ENCODE peak calls at places on chromosome 14, in five cellular contexts. R is endothelial cell of umbilical vein, B is mucosa of descending colon, T is fibroblast of pulmonary artery, S is cardiac muscle cell. I is an unnamed sample.
A peak's percentile ranks its signal among the peaks of the same experiment; 100 is the strongest.

GRCh38 chr14:100676089-100676685 is 50.5 kb upstream of the DLK1 start:
- DNase-seq in R (no peak), B (peak; percentile 83), T (no peak), S (no peak), I (no peak)

GRCh38 chr14:100239200-100239839 is 376 bp downstream of the YY1 start:
- DNase-seq in R (peak; percentile 36), B (peak; percentile 71), T (no peak), S (no peak), I (no peak)

GRCh38 chr14:72745546-72745945 is 148.4 kb downstream of the DPF3 start:
- DNase-seq in R (peak; percentile 23), B (no peak), T (peak; percentile 76), S (peak; percentile 54), I (peak; percentile 23)

GRCh38 chr14:29925106-29925722 is 2.4 kb downstream of the PRKD1 start:
- DNase-seq in R (no peak), B (no peak), T (peak; percentile 55), S (peak; percentile 50), I (no peak)

GRCh38 chr14:44803239-44803905 is 158.4 kb downstream of the KLHL28 start:
- DNase-seq in R (peak; percentile 53), B (no peak), T (peak; percentile 83), S (peak; percentile 87), I (peak; percentile 65)

GRCh38 chr14:71582705-71583104 is 349.5 kb upstream of the RGS6 start:
- DNase-seq in R (no peak), B (no peak), T (peak; percentile 70), S (peak; percentile 53), I (peak; percentile 48)

GRCh38 chr14:50607181-50607580 is 47.2 kb downstream of the ATL1 start:
- DNase-seq in R (no peak), B (no peak), T (no peak), S (no peak), I (peak; percentile 18)

GRCh38 chr14:87935895-87936294 is 57.1 kb downstream of the GALC start:
- DNase-seq in R (no peak), B (no peak), T (no peak), S (no peak), I (no peak)

GRCh38 chr14:26128931-26129674 is 468.7 kb downstream of the NOVA1 start:
- DNase-seq in R (peak; percentile 87), B (no peak), T (peak; percentile 73), S (peak; percentile 29), I (no peak)

GRCh38 chr14:92959189-92959531 is 36.2 kb downstream of the CHGA start:
- DNase-seq in R (no peak), B (no peak), T (no peak), S (no peak), I (no peak)

GRCh38 chr14:35821546-35822411 is 4.4 kb upstream of the BRMS1L start:
- DNase-seq in R (peak; percentile 40), B (no peak), T (peak; percentile 65), S (peak; percentile 62), I (peak; percentile 46)

GRCh38 chr14:74855021-74855420 is 20.9 kb downstream of the PROX2 start:
- DNase-seq in R (no peak), B (no peak), T (no peak), S (no peak), I (peak; percentile 12)

GRCh38 chr14:105480807-105481801 is 5.6 kb upstream of the CRIP1 start:
- DNase-seq in R (peak; percentile 93), B (peak; percentile 95), T (peak; percentile 91), S (peak; percentile 93), I (peak; percentile 87)

GRCh38 chr14:105480165-105480564 is 5.5 kb downstream of the CRIP2 start:
- DNase-seq in R (no peak), B (peak; percentile 51), T (no peak), S (no peak), I (no peak)

GRCh38 chr14:105483300-105484068 is 3.2 kb upstream of the CRIP1 start:
- DNase-seq in R (no peak), B (peak; percentile 77), T (no peak), S (no peak), I (no peak)

GRCh38 chr14:105482486-105483110 is 4.1 kb upstream of the CRIP1 start:
- DNase-seq in R (no peak), B (peak; percentile 49), T (no peak), S (no peak), I (no peak)

DNA sequence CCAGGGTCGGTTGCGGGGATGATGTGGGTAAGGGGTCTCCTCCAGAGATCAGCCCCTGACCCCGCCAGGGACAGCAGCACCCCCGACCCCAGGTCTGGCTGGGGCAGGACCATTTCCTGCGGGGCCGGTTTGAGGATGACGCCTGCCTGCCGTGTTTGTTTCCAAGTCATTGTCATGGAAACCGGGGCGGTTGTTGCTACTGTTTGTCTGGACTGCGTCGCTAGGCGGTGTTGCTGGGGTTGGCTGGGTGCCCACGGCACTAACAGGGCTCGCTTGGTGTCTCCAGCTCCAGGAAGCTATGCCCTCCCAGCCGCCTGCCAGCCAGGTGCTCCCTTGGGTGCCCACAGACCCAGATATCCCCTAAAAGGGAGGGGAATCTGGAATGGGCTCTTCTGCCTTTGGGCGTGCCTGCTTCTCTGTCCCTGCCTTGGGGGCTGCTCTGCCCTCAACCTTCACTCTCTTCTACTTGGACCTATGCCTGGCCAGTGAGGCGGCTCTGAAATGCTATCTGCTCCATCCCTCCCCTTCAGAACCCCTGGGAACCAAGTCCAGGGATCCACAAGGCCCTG is 4.7 kb upstream of the CRIP1 start:
- DNase-seq in R (peak; percentile 97), B (peak; percentile 95), T (peak; percentile 99), S (peak; percentile 98), I (peak; percentile 98)
- TF ChIP-seq CTCF in R (no peak), B (no peak), T (peak; percentile 4), S (peak; percentile 37), I (no peak)

GRCh38 chr14:38207830-38208815 is at the start of gene SSTR1:
- DNase-seq in R (peak; percentile 36), B (peak; percentile 92), T (peak; percentile 21), S (peak; percentile 16), I (peak; percentile 42)

GRCh38 chr14:38205949-38206665 is 1.6 kb upstream of the SSTR1 start:
- DNase-seq in R (no peak), B (no peak), T (no peak), S (no peak), I (no peak)

GRCh38 chr14:38208825-38209562 is 1.3 kb downstream of the SSTR1 start:
- DNase-seq in R (peak; percentile 47), B (peak; percentile 87), T (peak; percentile 69), S (peak; percentile 68), I (peak; percentile 78)

GRCh38 chr14:38206689-38207088 is 1.0 kb upstream of the SSTR1 start:
- DNase-seq in R (no peak), B (no peak), T (no peak), S (no peak), I (no peak)

DNA sequence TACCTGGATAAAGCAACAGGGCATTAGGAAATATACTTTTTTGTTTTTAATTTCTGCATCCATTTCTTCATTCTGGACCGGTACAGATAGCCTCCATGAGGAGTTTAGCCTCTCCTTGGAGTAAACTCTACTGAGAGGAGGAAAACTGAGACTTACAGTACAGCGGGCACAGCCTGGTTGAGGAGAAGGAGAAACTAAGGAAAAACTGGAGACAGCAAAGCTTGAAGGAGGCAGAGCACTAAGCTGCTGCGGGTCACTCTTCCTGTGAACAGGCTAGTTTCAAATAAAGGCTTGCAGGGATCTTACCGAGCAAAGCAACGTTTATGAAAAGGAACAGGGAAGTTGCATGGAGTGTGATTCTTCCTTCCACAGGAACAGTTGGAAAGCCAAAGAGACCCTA is 362 bp upstream of the SSTR1 start:
- DNase-seq in R (peak; percentile 46), B (no peak), T (peak; percentile 10), S (peak; percentile 9), I (peak; percentile 30)
- H3K4me3 ChIP-seq in R (peak overlapping the region; percentile 58), B (no peak overlapping the region), T (no peak overlapping the region), S (peak overlapping the region; percentile 12), I (peak overlapping the region; percentile 72)

GRCh38 chr14:58243790-58244555 is 670 bp upstream of the PSMA3 start:
- DNase-seq in R (peak; percentile 68), B (no peak), T (peak; percentile 14), S (peak; percentile 16), I (no peak)

GRCh38 chr14:58245562-58245961 is 919 bp downstream of the PSMA3 start:
- DNase-seq in R (no peak), B (no peak), T (no peak), S (no peak), I (no peak)

GRCh38 chr14:58249611-58250010 is 5.0 kb downstream of the PSMA3 start:
- DNase-seq in R (no peak), B (no peak), T (no peak), S (no peak), I (no peak)

GRCh38 chr14:58239259-58240210 is 5.1 kb upstream of the PSMA3 start:
- DNase-seq in R (peak; percentile 81), B (peak; percentile 79), T (peak; percentile 74), S (peak; percentile 68), I (peak; percentile 78)

DNA sequence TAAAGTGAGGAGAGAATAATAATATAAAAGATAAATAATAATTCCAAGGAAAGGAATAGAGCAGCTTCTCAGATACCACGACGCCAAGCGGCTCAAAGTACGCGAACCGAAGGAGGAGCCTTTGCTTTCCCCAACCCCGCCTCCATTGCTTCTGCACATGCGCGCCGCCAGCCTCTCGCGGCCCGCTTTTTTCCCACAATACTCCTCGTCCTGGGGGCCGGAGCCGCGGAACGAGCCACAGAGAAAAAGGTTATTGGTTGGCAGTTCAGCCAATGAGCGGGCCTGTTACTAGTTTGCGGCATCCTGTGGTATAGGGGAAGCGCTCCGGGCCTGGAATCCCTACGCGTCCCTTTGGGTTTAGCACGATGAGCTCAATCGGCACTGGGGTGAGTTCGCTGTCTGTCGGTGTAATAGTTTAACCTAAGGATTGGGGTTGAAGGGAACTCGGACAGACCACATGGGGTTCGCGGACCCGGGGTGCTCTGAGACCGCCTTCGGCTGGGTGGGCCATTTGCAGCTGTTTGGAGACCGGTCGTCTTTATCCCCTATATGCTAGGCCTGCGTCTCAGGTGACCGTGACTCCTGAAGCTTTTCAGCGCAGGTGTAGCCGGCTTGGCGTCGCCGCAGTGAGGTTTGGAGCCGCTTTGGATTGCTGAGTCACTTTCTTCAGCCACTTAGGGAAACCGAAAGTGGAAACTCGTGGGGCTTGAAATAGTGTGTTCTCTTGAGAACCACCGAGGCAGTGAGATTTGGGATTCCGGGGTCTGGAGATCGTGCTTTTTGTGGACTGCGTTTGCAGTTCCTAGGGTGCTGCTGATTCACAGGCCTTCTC is at the start of gene PSMA3:
- DNase-seq in R (peak; percentile 98), B (peak; percentile 98), T (peak; percentile 96), S (peak; percentile 98), I (peak; percentile 97)
- TF ChIP-seq CTCF in R (no peak), B (no peak), T (no peak), S (no peak), I (no peak)

GRCh38 chr14:24317141-24317927 is 6.0 kb downstream of the LTB4R start:
- DNase-seq in R (no peak), B (no peak), T (no peak), S (peak; percentile 25), I (no peak)

GRCh38 chr14:24314377-24315193 is 3.3 kb downstream of the LTB4R start:
- DNase-seq in R (no peak), B (no peak), T (no peak), S (no peak), I (no peak)

GRCh38 chr14:24315807-24316596 is 4.7 kb downstream of the LTB4R start:
- DNase-seq in R (peak; percentile 37), B (peak; percentile 81), T (no peak), S (peak; percentile 54), I (peak; percentile 40)

GRCh38 chr14:24315243-24315806 is 4.0 kb downstream of the LTB4R start:
- DNase-seq in R (no peak), B (no peak), T (no peak), S (no peak), I (no peak)

DNA sequence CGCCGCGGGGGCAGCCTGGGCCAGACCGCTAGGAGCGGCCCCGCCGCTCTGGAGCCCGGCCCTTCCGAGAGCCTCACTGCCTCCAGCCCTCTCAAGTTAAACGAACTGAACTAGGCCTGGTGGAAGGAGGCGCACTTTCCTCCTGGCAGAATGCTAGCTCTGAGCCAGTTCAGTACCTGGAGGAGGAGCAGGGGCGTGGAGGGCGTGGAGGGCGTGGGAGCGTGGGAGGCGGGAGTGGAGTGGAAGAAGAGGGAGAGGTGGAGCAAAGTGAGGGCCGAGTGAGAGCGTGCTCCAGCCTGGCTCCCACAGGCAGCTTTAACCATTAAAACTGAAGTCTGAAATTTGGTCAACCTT is 5.3 kb downstream of the LTB4R start:
- DNase-seq in R (no peak), B (no peak), T (no peak), S (no peak), I (no peak)
- H3K4me3 ChIP-seq in R (no peak overlapping the region), B (no peak overlapping the region), T (no peak overlapping the region), S (no peak overlapping the region), I (no peak overlapping the region)

I was measured in fibroblast of villous mesenchyme.